ENCODE peak calls at places on chromosome X, in nine cellular contexts. Z is activated CD4-positive, alpha-beta T cell treated with anti-CD3 and anti-CD28 coated beads, Interleukin-2, amount 10 ng/mL, durations not matched to agents 7 days and 5 days; N is stomach; P is Kasumi-1; W is SK-N-SH; X is stimulated activated CD8-positive, alpha-beta memory T cell treated with anti-CD3 and anti-CD28 coated beads, Interleukin-4, amount 100 ng/mL, for 4 hours; I is psoas muscle; A is activated CD4-positive, alpha-beta memory T cell treated with anti-CD3 and anti-CD28 coated beads, Interleukin-2, amount 10 ng/mL, durations not matched to agents 7 days and 5 days; F is mesenteric fat pad. K is an unnamed sample.

GRCh38 chrX:27675493-27675892 is 85.3 kb downstream of the DCAF8L2 start:
- DNase-seq in Z (no peak), I (no peak), W (no peak), N (no peak), F (no peak), P (no peak), X (no peak), A (no peak), K (no peak)

GRCh38 chrX:54826598-54826997 is 19.1 kb downstream of the MAGED2 start:
- DNase-seq in Z (no peak), W (no peak), A (no peak), N (no peak), I (no peak), F (no peak), X (no peak), P (no peak), K (no peak)

GRCh38 chrX:85994787-85995186 is 52.6 kb downstream of the CHM start:
- DNase-seq in N (no peak), P (no peak), X (no peak), I (no peak), Z (no peak), W (no peak), F (no peak), A (no peak), K (no peak)

GRCh38 chrX:48649109-48649508 is 34.5 kb upstream of the WAS start:
- DNase-seq in A (no peak), N (no peak), W (no peak), P (no peak), I (no peak), F (no peak), X (no peak), Z (no peak), K (no peak)

GRCh38 chrX:154380153-154380552 is 1.1 kb downstream of the EMD start:
- DNase-seq in Z (no peak), X (no peak), A (no peak), W (no peak), N (no peak), F (no peak), P (no peak), I (no peak), K (no peak)

GRCh38 chrX:28189011-28189410 is 207.8 kb upstream of the DCAF8L1 start:
- DNase-seq in N (no peak), I (no peak), A (no peak), W (no peak), Z (no peak), X (no peak), P (no peak), F (no peak), K (no peak)

GRCh38 chrX:115311666-115312065 is 22.2 kb downstream of the LUZP4 start:
- DNase-seq in I (no peak), X (no peak), F (no peak), P (no peak), W (peak), A (no peak), Z (no peak), N (no peak), K (no peak)

GRCh38 chrX:14915596-14915995 is 42.4 kb downstream of the MOSPD2 start:
- DNase-seq in P (no peak), I (no peak), A (no peak), F (no peak), X (no peak), W (no peak), Z (no peak), N (no peak), K (no peak)

GRCh38 chrX:3526749-3527148 is 180.3 kb upstream of the MXRA5 start:
- DNase-seq in A (no peak), W (no peak), F (no peak), P (no peak), X (no peak), N (no peak), I (no peak), Z (no peak), K (no peak)

GRCh38 chrX:141936080-141936479 is 32.4 kb downstream of the MAGEC1 start:
- DNase-seq in Z (no peak), I (no peak), N (no peak), X (no peak), P (peak), A (no peak), F (no peak), W (no peak), K (no peak)

GRCh38 chrX:154376768-154377167 is 2.3 kb upstream of the EMD start:
- DNase-seq in P (no peak), A (no peak), X (no peak), W (no peak), F (no peak), Z (no peak), N (no peak), I (no peak), K (no peak)

GRCh38 chrX:47321386-47321785 is 49.0 kb upstream of the ZNF157 start:
- DNase-seq in Z (no peak), P (no peak), W (no peak), I (peak), N (no peak), X (no peak), A (no peak), F (no peak), K (no peak)

GRCh38 chrX:117996918-117997480 is 119.6 kb downstream of the KLHL13 start:
- DNase-seq in X (no peak), I (no peak), N (no peak), F (no peak), P (peak), Z (no peak), W (peak), A (no peak), K (no peak)

GRCh38 chrX:36609653-36610585 is 398.2 kb upstream of the FAM47C start:
- DNase-seq in Z (no peak), N (no peak), P (no peak), W (no peak), F (no peak), X (no peak), A (no peak), I (no peak), K (no peak)

GRCh38 chrX:3581609-3582108 is 131.8 kb downstream of the PRKX start:
- DNase-seq in P (no peak), I (no peak), Z (no peak), N (no peak), F (no peak), W (no peak), A (no peak), X (no peak), K (no peak)

GRCh38 chrX:106932960-106933537 is 12.8 kb downstream of the CLDN2 start:
- DNase-seq in I (no peak), N (no peak), W (no peak), P (peak), X (no peak), F (no peak), Z (no peak), A (no peak), K (no peak)

GRCh38 chrX:21657318-21658151 is 595 bp downstream of the KLHL34 start:
- DNase-seq in P (no peak), A (no peak), N (no peak), W (no peak), F (no peak), X (no peak), I (peak), Z (no peak), K (no peak)

GRCh38 chrX:57595381-57595811 is 3.6 kb downstream of the ZXDB start:
- DNase-seq in P (no peak), F (no peak), N (no peak), W (no peak), Z (no peak), I (no peak), A (no peak), X (no peak), K (no peak)

GRCh38 chrX:40105791-40106676 is 8.3 kb upstream of the BCOR start:
- DNase-seq in W (peak), A (peak), N (peak), P (no peak), Z (peak), X (no peak), F (no peak), I (peak), K (no peak)

K was measured in GF-D8.